ENCODE peak calls at places on chromosomes 11 and 22, in ten cellular contexts. R is body of pancreas; U is brain microvascular endothelial cell; P is CD8-positive, alpha-beta memory T cell; S is kidney; F is Peyer's patch; E is WERI-Rb-1; C is AG04450; A is aorta; J is heart left ventricle. D is an unnamed sample.
A peak's percentile ranks its signal among the peaks of the same experiment; 100 is the strongest.

GRCh38 chr11:33716236-33716635 is 15.6 kb upstream of the C11orf91 start:
- DNase-seq in C (no peak), R (peak; percentile 32), E (peak; percentile 26), A (no peak), U (no peak), J (no peak), F (no peak), P (no peak), S (no peak), D (no peak)

GRCh38 chr11:48123249-48123875 is 93.2 kb upstream of the OR4B1 start:
- DNase-seq in S (no peak), C (no peak), F (no peak), P (no peak), U (peak; percentile 22), E (no peak), R (no peak), J (no peak), A (no peak), D (no peak)

GRCh38 chr22:38756631-38757463 is 1.0 kb upstream of the SUN2 start:
- DNase-seq in J (no peak), R (no peak), P (no peak), E (no peak), F (no peak), A (no peak), U (no peak), S (peak; percentile 75), C (no peak), D (no peak)

GRCh38 chr11:132472411-132473205 is 1059.7 kb downstream of the OPCML start:
- DNase-seq in U (peak; percentile 3), P (no peak), J (peak; percentile 9), A (no peak), R (no peak), E (peak; percentile 16), S (no peak), C (no peak), F (no peak), D (peak; percentile 26)

GRCh38 chr11:57359896-57360690 is 20.9 kb downstream of the PRG3 start:
- DNase-seq in F (no peak), J (no peak), U (no peak), S (no peak), A (peak; percentile 11), P (no peak), R (peak; percentile 27), E (no peak), C (no peak), D (no peak)

GRCh38 chr11:111372538-111372937 is 6.5 kb downstream of the POU2AF1 start:
- DNase-seq in P (no peak), R (no peak), S (no peak), J (no peak), E (no peak), C (no peak), U (no peak), F (no peak), A (no peak), D (no peak)

GRCh38 chr11:133081730-133082452 is 450.4 kb downstream of the OPCML start:
- DNase-seq in R (no peak), U (no peak), F (no peak), A (no peak), C (no peak), E (no peak), J (no peak), P (no peak), S (no peak), D (no peak)

GRCh38 chr11:3014314-3014938 is 22.3 kb upstream of the NAP1L4 start:
- DNase-seq in E (no peak), P (peak; percentile 95), J (no peak), C (no peak), U (no peak), S (peak; percentile 74), A (peak; percentile 60), R (no peak), F (peak; percentile 85), D (no peak)

GRCh38 chr11:109865558-109866186 is 227.5 kb upstream of the ZC3H12C start:
- DNase-seq in S (peak; percentile 63), A (no peak), J (no peak), C (no peak), E (peak; percentile 16), P (no peak), U (no peak), R (peak; percentile 43), F (no peak), D (peak; percentile 49)

GRCh38 chr11:86118201-86118600 is 49.3 kb upstream of the PICALM start:
- DNase-seq in F (no peak), J (no peak), E (no peak), A (no peak), R (no peak), U (no peak), C (no peak), P (no peak), S (no peak), D (no peak)

DNA sequence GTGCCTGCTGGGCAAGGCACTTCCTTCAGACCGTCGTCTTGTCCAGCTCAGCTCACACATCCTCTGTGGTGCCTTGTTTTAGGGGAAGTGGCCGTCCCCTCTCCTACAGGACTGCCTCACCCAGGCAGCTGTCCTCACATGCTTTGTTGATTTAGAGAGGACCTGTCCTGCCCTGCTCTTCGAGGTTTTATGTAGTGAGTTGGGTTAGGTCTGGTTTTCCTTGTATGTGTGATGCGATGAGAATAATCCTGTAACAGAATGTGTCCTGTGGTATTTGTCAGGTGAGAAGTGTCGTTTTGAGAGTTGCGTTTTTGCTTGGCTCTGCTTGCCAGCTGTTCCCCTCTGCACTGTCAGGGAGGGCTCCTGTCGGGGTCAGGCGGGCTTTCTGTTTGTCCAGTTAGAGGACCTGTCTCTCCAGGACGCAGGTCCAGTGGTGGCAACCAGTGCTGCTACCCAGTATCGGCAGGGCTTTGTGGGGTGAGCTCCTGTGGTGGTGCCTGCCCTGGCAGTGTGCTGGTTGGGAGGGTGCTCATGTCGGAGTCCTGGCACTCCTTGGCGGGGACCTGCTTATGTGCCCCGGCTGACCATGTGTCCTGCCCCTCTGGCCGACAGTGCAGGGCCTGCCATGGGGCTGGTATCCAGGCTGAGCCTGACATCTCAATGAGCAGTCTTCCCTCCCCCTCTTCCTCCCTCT is 41.3 kb downstream of the MUC6 start:
- DNase-seq in A (no peak), C (no peak), F (no peak), J (no peak), E (no peak), P (no peak), R (no peak), S (no peak), U (no peak), D (no peak)
- H3K27ac ChIP-seq in A (no peak overlapping the region), C (no peak overlapping the region), F (no peak overlapping the region), J (no peak overlapping the region), E (peak overlapping the region; percentile 40), P (no peak overlapping the region), R (no peak overlapping the region), S (no peak overlapping the region), U (no peak overlapping the region), D (no peak overlapping the region)

GRCh38 chr11:105227363-105227762 is 87.8 kb upstream of the CARD18 start:
- DNase-seq in C (no peak), A (no peak), P (no peak), R (no peak), S (no peak), F (no peak), U (no peak), E (no peak), J (no peak), D (no peak)

GRCh38 chr11:105229257-105229656 is 89.7 kb upstream of the CARD18 start:
- DNase-seq in F (no peak), P (no peak), E (no peak), J (no peak), A (no peak), U (no peak), R (no peak), S (no peak), C (peak; percentile 16), D (no peak)

GRCh38 chr11:105232021-105232420 is 92.5 kb upstream of the CARD18 start:
- DNase-seq in J (no peak), R (no peak), S (no peak), P (no peak), C (no peak), E (no peak), F (no peak), U (no peak), A (no peak), D (no peak)

GRCh38 chr11:105229758-105230157 is 90.2 kb upstream of the CARD18 start:
- DNase-seq in J (no peak), S (no peak), F (no peak), P (no peak), E (no peak), U (no peak), C (no peak), A (no peak), R (no peak), D (no peak)

GRCh38 chr11:105230586-105230985 is 91.0 kb upstream of the CARD18 start:
- DNase-seq in E (no peak), F (no peak), C (no peak), P (no peak), R (no peak), U (no peak), S (no peak), A (no peak), J (no peak), D (no peak)
- H3K27ac ChIP-seq in E (no peak overlapping the region), F (no peak overlapping the region), C (no peak overlapping the region), P (no peak overlapping the region), R (no peak overlapping the region), U (no peak overlapping the region), S (no peak overlapping the region), A (no peak overlapping the region), J (no peak overlapping the region), D (no peak overlapping the region)

DNA sequence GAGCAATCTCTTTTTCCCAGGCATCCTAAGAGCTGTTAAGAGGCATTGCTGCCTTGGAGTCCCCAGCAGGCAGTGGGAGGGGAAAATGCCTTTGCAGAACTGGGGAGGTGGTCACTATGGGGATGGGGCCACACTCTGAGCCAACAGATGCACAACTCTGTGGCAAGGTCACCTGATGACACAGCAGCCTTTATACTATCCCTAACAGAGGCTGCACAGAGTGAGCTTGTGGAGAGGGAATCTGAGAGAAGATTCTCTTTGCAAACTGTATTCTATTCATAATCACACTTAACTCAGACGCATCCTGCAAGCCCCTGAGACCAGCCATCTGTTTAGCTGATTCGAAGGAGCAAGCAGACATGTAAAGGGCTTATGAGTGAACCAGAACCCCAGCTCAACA is 49.0 kb upstream of the TTC12 start:
- DNase-seq in E (no peak), S (no peak), U (no peak), C (no peak), P (no peak), J (no peak), A (no peak), F (no peak), R (no peak), D (no peak)
- H3K27ac ChIP-seq in E (no peak overlapping the region), S (no peak overlapping the region), U (no peak overlapping the region), C (no peak overlapping the region), P (no peak overlapping the region), J (no peak overlapping the region), A (no peak overlapping the region), F (no peak overlapping the region), R (no peak overlapping the region), D (no peak overlapping the region)

DNA sequence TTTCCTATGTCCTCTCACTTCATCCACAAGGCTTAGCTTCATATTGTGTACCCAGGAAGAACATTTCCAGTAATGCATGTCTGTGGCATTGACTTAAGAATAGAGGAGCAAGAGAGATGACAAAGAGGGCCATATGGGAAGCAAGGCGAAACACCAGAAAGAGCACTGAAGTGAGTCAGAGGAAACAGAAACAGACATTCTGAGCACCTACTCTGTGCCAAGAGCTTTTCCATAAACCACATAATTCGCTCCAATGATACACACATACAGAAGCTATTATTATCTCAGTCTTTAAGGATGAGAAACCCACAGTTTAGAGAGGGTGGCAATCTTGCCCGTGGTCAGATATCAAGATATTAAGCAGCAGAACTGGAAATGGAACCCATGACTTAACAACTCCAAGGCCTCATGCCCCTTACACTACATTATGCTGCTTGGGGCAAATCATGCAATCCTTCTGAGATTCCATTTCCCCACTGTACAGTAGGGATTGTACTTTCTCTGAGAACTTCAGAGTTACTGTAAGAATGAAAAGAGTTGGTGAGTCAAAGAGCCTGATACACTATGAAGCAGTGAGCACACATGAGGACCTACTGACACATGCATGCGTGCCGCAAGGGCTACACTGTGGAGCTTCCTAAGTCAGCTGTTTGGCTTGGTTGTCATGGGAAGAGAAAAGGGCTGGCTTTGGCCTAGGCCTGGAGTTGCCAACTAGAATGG is 126.6 kb downstream of the KCNC1 start:
- DNase-seq in R (no peak), P (no peak), S (no peak), J (no peak), A (no peak), U (no peak), E (no peak), F (no peak), C (no peak), D (no peak)
- H3K27ac ChIP-seq in R (no peak overlapping the region), P (no peak overlapping the region), S (no peak overlapping the region), J (no peak overlapping the region), A (no peak overlapping the region), U (no peak overlapping the region), E (no peak overlapping the region), F (no peak overlapping the region), C (no peak overlapping the region), D (no peak overlapping the region)